ENCODE peak calls at places on chromosomes 1 and 21, in six cellular contexts. N is IMR-90, Q is sigmoid colon, C is Caco-2, G is Panc1, P is OCI-LY7. Z is an unnamed sample.

GRCh38 chr1:63322248-63322943 is at the start of gene FOXD3:
- DNase-seq in N (peak; percentile 37), Q (peak; percentile 85), C (peak; percentile 53), G (no peak), P (peak; percentile 56), Z (no peak)

GRCh38 chr1:100883963-100884362 is 10.7 kb downstream of the EXTL2 start:
- DNase-seq in N (peak; percentile 71), Q (no peak), C (peak; percentile 4), G (no peak), P (no peak), Z (no peak)

GRCh38 chr21:30072496-30072895 is 94.1 kb downstream of the CLDN17 start:
- DNase-seq in N (no peak), Q (no peak), C (peak; percentile 27), G (no peak), P (no peak), Z (peak; percentile 61)

GRCh38 chr1:92134331-92134730 is 54.2 kb downstream of the BTBD8 start:
- DNase-seq in N (no peak), Q (no peak), C (no peak), G (no peak), P (no peak), Z (no peak)

GRCh38 chr21:44574457-44575306 is 1.2 kb downstream of the KRTAP10-4 start:
- DNase-seq in N (no peak), Q (no peak), C (peak; percentile 32), G (no peak), P (no peak), Z (no peak)

GRCh38 chr1:210633140-210633539 is 304.4 kb downstream of the HHAT start:
- DNase-seq in N (no peak), Q (no peak), C (no peak), G (no peak), P (no peak), Z (no peak)

GRCh38 chr1:226862900-226863299 is 7.5 kb upstream of the PSEN2 start:
- DNase-seq in N (peak; percentile 73), Q (no peak), C (no peak), G (no peak), P (no peak), Z (no peak)

GRCh38 chr21:43373387-43374227 is 53.3 kb downstream of the SIK1 start:
- DNase-seq in N (no peak), Q (no peak), C (no peak), G (no peak), P (no peak), Z (no peak)

GRCh38 chr1:203200059-203200553 is 13.6 kb upstream of the CHI3L1 start:
- DNase-seq in N (peak; percentile 81), Q (peak; percentile 72), C (no peak), G (no peak), P (no peak), Z (no peak)

GRCh38 chr1:4710592-4711190 is 56.3 kb downstream of the AJAP1 start:
- DNase-seq in N (no peak), Q (no peak), C (peak; percentile 7), G (no peak), P (no peak), Z (no peak)

GRCh38 chr1:182149411-182149965 is 88.0 kb upstream of the ZNF648 start:
- DNase-seq in N (peak; percentile 73), Q (peak; percentile 79), C (no peak), G (no peak), P (no peak), Z (no peak)

GRCh38 chr1:180585994-180586359 is 27.2 kb downstream of the OVAAL start:
- DNase-seq in N (no peak), Q (no peak), C (no peak), G (no peak), P (no peak), Z (no peak)

GRCh38 chr1:6397844-6398243 is 4.3 kb upstream of the ACOT7 start:
- DNase-seq in N (no peak), Q (no peak), C (no peak), G (no peak), P (no peak), Z (no peak)

GRCh38 chr1:6393400-6394187 is at the start of gene ACOT7:
- DNase-seq in N (peak; percentile 78), Q (peak; percentile 92), C (peak; percentile 88), G (no peak), P (peak; percentile 92), Z (peak; percentile 70)

GRCh38 chr1:6392880-6393399 is 627 bp downstream of the ACOT7 start:
- DNase-seq in N (no peak), Q (no peak), C (no peak), G (no peak), P (no peak), Z (no peak)

GRCh38 chr1:6399294-6399693 is 5.7 kb upstream of the ACOT7 start:
- DNase-seq in N (no peak), Q (no peak), C (no peak), G (no peak), P (no peak), Z (no peak)

DNA sequence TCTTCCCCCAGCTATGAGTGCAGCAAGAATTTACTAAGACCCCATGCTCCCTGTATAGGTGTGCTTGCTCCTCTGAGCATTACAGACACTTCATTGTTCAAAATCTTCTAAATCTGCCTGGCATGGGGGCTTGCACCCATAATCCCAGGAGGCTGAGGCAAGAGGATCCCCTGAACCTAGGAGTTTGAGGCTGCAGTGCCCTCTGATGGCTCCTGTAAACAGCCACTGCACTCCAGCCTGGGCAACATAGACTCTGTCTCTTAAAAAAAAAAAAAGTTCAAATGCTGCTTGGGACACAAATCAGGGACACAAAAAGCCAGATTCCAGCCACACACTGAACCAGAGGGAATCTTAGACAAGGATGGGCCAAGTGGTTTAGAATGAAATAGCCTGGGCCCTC is 3.4 kb upstream of the ACOT7 start:
- DNase-seq in N (no peak), Q (no peak), C (no peak), G (no peak), P (peak; percentile 27), Z (no peak)
- TF ChIP-seq CTCF in N (peak; percentile 16), Q (no peak), C (no peak), G (no peak), P (peak; percentile 68), Z (no peak)

DNA sequence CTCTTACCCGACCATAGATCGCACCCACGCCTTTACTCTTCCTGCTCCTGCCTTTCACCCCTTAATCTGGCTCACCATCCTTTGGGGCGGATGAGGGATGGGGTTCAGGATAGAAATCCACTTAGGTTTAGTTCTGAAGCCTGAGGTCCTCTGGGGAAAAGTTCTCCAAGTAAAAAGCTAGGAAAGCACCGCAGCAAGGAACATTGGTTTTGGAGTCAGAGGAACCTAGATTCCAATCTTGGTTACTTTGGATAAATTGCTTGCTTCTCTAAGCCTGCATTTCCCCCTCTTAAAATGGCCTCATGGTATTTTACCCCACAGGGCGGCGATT is 988 bp upstream of the ASAP3 start:
- DNase-seq in N (no peak), Q (no peak), C (no peak), G (no peak), P (no peak), Z (no peak)
- H3K4me3 ChIP-seq in N (peak overlapping the region; percentile 84), Q (peak overlapping the region; percentile 97), C (peak overlapping the region; percentile 85), G (peak overlapping the region; percentile 70), P (peak overlapping the region; percentile 75), Z (peak overlapping the region; percentile 46)

DNA sequence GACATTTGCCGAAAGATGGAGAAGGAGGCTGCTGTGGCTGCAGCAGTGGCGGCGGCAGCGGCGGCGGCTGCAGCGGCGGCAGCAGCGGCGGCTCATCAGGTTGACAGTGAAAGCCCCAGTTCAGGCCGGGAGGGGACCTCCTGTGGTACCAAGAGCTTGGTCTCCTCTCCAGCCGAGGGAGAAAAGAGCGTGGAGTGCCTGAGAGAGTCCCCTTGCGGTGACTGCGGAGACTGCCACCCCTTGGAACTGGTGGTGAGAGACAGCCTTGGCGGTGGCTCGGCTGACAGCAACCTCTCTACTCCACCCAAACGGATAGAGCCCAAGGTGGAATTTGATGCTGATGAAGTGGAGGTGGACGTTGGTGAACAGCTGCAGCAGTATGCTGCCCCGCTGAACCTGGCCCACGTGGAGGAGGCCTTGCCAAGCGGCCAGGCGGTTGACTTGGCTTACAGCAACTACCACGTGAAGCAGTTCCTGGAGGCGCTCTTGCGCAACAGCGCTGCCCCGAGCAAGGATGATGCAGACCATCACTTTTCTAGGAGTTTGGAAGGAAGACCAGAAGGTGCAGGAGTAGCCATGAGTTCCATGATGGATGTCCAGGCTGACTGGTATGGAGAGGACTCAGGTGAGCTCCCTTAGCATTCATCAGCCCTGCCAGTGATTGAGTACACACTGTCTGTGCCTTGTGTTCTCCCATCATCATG is 6.3 kb downstream of the ZBTB8B start:
- DNase-seq in N (no peak), Q (no peak), C (no peak), G (no peak), P (no peak), Z (no peak)
- TF ChIP-seq CTCF in N (no peak), Q (peak; percentile 16), C (no peak), G (no peak), P (no peak), Z (no peak)

GRCh38 chr1:7975212-7975865 is 13.8 kb downstream of the PARK7 start:
- DNase-seq in N (peak; percentile 75), Q (peak; percentile 85), C (peak; percentile 91), G (peak; percentile 86), P (peak; percentile 54), Z (peak; percentile 89)

GRCh38 chr1:7973086-7973485 is 11.6 kb downstream of the PARK7 start:
- DNase-seq in N (no peak), Q (no peak), C (no peak), G (no peak), P (no peak), Z (no peak)

GRCh38 chr1:7971024-7971423 is 9.5 kb downstream of the PARK7 start:
- DNase-seq in N (no peak), Q (no peak), C (no peak), G (no peak), P (no peak), Z (peak; percentile 90)

GRCh38 chr1:7970250-7970649 is 8.7 kb downstream of the PARK7 start:
- DNase-seq in N (no peak), Q (no peak), C (no peak), G (no peak), P (no peak), Z (no peak)

DNA sequence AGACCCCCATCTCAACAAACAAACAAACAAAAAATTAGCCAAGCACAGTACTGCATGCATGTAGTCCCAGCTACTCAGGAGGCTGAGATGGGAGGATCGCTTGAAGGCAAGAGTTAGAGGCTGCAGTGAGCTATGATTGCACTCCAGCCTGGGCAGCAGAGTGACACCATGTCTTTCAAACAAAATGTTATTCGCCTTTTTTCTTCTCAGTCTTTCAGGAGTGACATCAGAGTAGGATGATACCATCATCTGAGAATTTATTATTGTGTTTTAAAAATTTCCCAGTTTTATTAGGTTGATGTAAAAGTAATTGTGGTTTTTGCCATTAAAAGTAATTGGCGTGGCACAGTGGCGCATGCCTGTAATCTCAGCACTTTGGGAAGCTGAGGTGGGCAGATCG is 10.8 kb downstream of the PARK7 start:
- DNase-seq in N (no peak), Q (no peak), C (no peak), G (no peak), P (no peak), Z (no peak)
- H3K4me3 ChIP-seq in N (no peak overlapping the region), Q (no peak overlapping the region), C (no peak overlapping the region), G (no peak overlapping the region), P (no peak overlapping the region), Z (no peak overlapping the region)

Z was measured in LNCaP clone FGC.